ENCODE peak calls at places on chromosomes 16 and 17, in nine cellular contexts. H is tibial artery, T is body of pancreas, V is epithelial cell of esophagus, O is GM20000, F is HepG2, L is left ventricle myocardium inferior, J is AG10803, B is pancreas. A is an unnamed sample.
A peak's percentile ranks its signal among the peaks of the same experiment; 100 is the strongest.

GRCh38 chr16:30829130-30830071 is 42.4 kb upstream of the ZNF629 start:
- DNase-seq in H (peak; percentile 27), F (peak; percentile 68), V (no peak), L (no peak), J (peak; percentile 50), O (no peak), T (no peak), B (no peak), A (peak; percentile 35)

GRCh38 chr16:19912445-19913305 is 28.0 kb upstream of the GPRC5B start:
- DNase-seq in V (peak; percentile 78), B (no peak), F (no peak), O (no peak), L (no peak), T (no peak), J (peak; percentile 24), H (no peak), A (no peak)

GRCh38 chr16:85611455-85612190 is 1.5 kb upstream of the GSE1 start:
- DNase-seq in H (peak; percentile 95), O (peak; percentile 71), T (peak; percentile 93), F (peak; percentile 67), V (peak; percentile 87), B (peak; percentile 97), L (peak; percentile 87), J (peak; percentile 88), A (peak; percentile 83)

GRCh38 chr16:4570688-4571321 is 14.7 kb downstream of the C16orf96 start:
- DNase-seq in B (no peak), L (no peak), J (no peak), H (no peak), V (no peak), F (no peak), T (no peak), O (no peak), A (no peak)

GRCh38 chr16:48408688-48409087 is 23.5 kb upstream of the SIAH1 start:
- DNase-seq in F (no peak), H (peak; percentile 68), J (peak; percentile 71), T (no peak), L (peak; percentile 31), V (peak; percentile 44), O (no peak), B (no peak), A (peak; percentile 54)

GRCh38 chr17:49249292-49249794 is 18.8 kb upstream of the PHOSPHO1 start:
- DNase-seq in O (no peak), B (peak; percentile 50), J (peak; percentile 40), T (no peak), F (no peak), V (no peak), H (no peak), L (peak; percentile 60), A (peak; percentile 70)

GRCh38 chr16:11005611-11005975 is 61.2 kb downstream of the CLEC16A start:
- DNase-seq in V (peak; percentile 79), J (peak; percentile 65), L (no peak), O (no peak), T (no peak), H (no peak), B (no peak), F (no peak), A (no peak)

GRCh38 chr17:27559506-27559931 is 71.5 kb upstream of the LGALS9 start:
- DNase-seq in O (no peak), T (no peak), J (peak; percentile 81), B (no peak), V (no peak), F (peak; percentile 62), L (no peak), H (peak; percentile 73), A (no peak)

GRCh38 chr16:66470556-66470955 is 43.5 kb downstream of the BEAN1 start:
- DNase-seq in T (no peak), J (no peak), B (no peak), O (no peak), V (no peak), H (no peak), F (no peak), L (no peak), A (no peak)

GRCh38 chr16:88010971-88011483 is 59.8 kb downstream of the BANP start:
- DNase-seq in O (no peak), J (no peak), V (no peak), L (no peak), T (no peak), H (peak; percentile 25), F (no peak), B (no peak), A (no peak)

GRCh38 chr17:628507-628941 is 86.1 kb downstream of the VPS53 start:
- DNase-seq in V (no peak), T (no peak), L (no peak), H (no peak), B (no peak), O (no peak), J (peak; percentile 68), F (no peak), A (no peak)

GRCh38 chr16:26195225-26195624 is 503.5 kb downstream of the HS3ST4 start:
- DNase-seq in J (no peak), H (no peak), V (no peak), L (no peak), T (no peak), F (no peak), O (no peak), B (no peak), A (no peak)

GRCh38 chr17:32875904-32876413 is 965 bp downstream of the MYO1D start:
- DNase-seq in B (no peak), H (no peak), T (no peak), F (no peak), V (no peak), J (peak; percentile 45), L (no peak), O (no peak), A (no peak)

GRCh38 chr16:57258226-57258909 is 13.3 kb downstream of the ARL2BP start:
- DNase-seq in O (no peak), H (peak; percentile 51), T (peak; percentile 10), B (no peak), F (no peak), L (no peak), V (no peak), J (no peak), A (no peak)

GRCh38 chr17:17575360-17576251 is 15.9 kb downstream of the PEMT start:
- DNase-seq in V (peak; percentile 24), B (no peak), J (peak; percentile 55), O (no peak), H (no peak), T (no peak), L (no peak), F (no peak), A (no peak)

GRCh38 chr16:1433263-1433560 is 2.3 kb downstream of the PERCC1 start:
- DNase-seq in B (peak; percentile 70), L (no peak), O (no peak), H (no peak), J (no peak), T (no peak), V (no peak), F (no peak), A (no peak)

GRCh38 chr16:1436731-1437355 is 6.0 kb downstream of the PERCC1 start:
- DNase-seq in V (no peak), J (no peak), O (no peak), F (no peak), B (peak; percentile 70), H (no peak), T (no peak), L (no peak), A (no peak)

GRCh38 chr16:1435921-1436697 is 5.2 kb downstream of the PERCC1 start:
- DNase-seq in F (peak; percentile 51), V (no peak), T (no peak), L (no peak), J (no peak), H (no peak), O (no peak), B (peak; percentile 61), A (no peak)

GRCh38 chr16:1433756-1434155 is 2.9 kb downstream of the PERCC1 start:
- DNase-seq in T (no peak), B (peak; percentile 64), L (no peak), H (no peak), J (no peak), O (no peak), V (no peak), F (no peak), A (no peak)

GRCh38 chr16:1434644-1435592 is 4.0 kb downstream of the PERCC1 start:
- DNase-seq in L (no peak), B (peak; percentile 65), F (no peak), J (no peak), T (no peak), H (no peak), V (no peak), O (no peak), A (no peak)
- TF ChIP-seq CTCF in L (no peak), B (no peak), F (no peak), J (no peak), T (no peak), H (no peak), V (no peak), O (no peak), A (no peak)

GRCh38 chr17:67385122-67385988 is 8.3 kb downstream of the PITPNC1 start:
- DNase-seq in T (no peak), L (no peak), V (no peak), H (no peak), J (no peak), O (no peak), F (no peak), B (no peak), A (no peak)
- TF ChIP-seq CTCF in T (no peak), L (no peak), V (no peak), H (no peak), J (no peak), O (no peak), F (no peak), B (no peak), A (no peak)

GRCh38 chr16:12347365-12347764 is 370.8 kb downstream of the SNX29 start:
- DNase-seq in J (no peak), H (peak; percentile 1), B (no peak), T (no peak), V (no peak), L (no peak), O (no peak), F (no peak), A (no peak)

GRCh38 chr16:12348733-12349704 is 372.5 kb downstream of the SNX29 start:
- DNase-seq in J (no peak), V (no peak), T (no peak), F (peak; percentile 23), H (peak; percentile 34), L (no peak), O (no peak), B (no peak), A (no peak)

GRCh38 chr16:12349950-12350842 is 373.7 kb downstream of the SNX29 start:
- DNase-seq in B (no peak), F (no peak), H (peak; percentile 38), O (no peak), T (no peak), V (no peak), L (no peak), J (no peak), A (no peak)

GRCh38 chr16:12354296-12354818 is 377.8 kb downstream of the SNX29 start:
- DNase-seq in T (no peak), V (no peak), B (no peak), F (no peak), L (no peak), J (no peak), O (no peak), H (peak; percentile 21), A (no peak)

GRCh38 chr16:12350945-12351344 is 374.4 kb downstream of the SNX29 start:
- DNase-seq in B (no peak), J (no peak), O (no peak), L (no peak), H (peak; percentile 39), T (no peak), V (no peak), F (peak; percentile 27), A (no peak)
- TF ChIP-seq CTCF in B (no peak), J (no peak), O (no peak), L (no peak), H (no peak), T (no peak), V (no peak), F (no peak), A (no peak)

GRCh38 chr17:50839591-50840310 is 4.4 kb downstream of the WFIKKN2 start:
- DNase-seq in F (no peak), B (peak; percentile 67), L (no peak), V (no peak), H (peak; percentile 60), J (no peak), O (no peak), T (no peak), A (no peak)
- TF ChIP-seq CTCF in F (no peak), B (no peak), L (no peak), V (no peak), H (no peak), J (no peak), O (no peak), T (no peak), A (no peak)